ENCODE peak calls at places on chromosome 17, in eight cellular contexts. One of them, this sample, is unnamed.

GRCh38 chr17:48558731-48559608 is 14.1 kb upstream of the HOXB2 start:
- DNase-seq in HCT116: no peak
- DNase-seq in stimulated activated CD4-positive, alpha-beta T cell treated with anti-CD3 and anti-CD28 coated beads, Interleukin-15, amount 100 ng/mL, for 1 hour: no peak
- DNase-seq in stimulated activated CD8-positive, alpha-beta memory T cell treated with anti-CD3 and anti-CD28 coated beads, Interleukin-15, amount 100 ng/mL, for 24 hours: no peak
- DNase-seq in head of caudate nucleus: no peak
- DNase-seq in LHCN-M2: no peak
- DNase-seq in frontal cortex: no peak
- DNase-seq in tibial artery: no peak
- DNase-seq in this sample: no peak

GRCh38 chr17:63477471-63478440 is 895 bp downstream of the ACE start:
- DNase-seq in HCT116: no peak
- DNase-seq in stimulated activated CD4-positive, alpha-beta T cell treated with anti-CD3 and anti-CD28 coated beads, Interleukin-15, amount 100 ng/mL, for 1 hour: no peak
- DNase-seq in stimulated activated CD8-positive, alpha-beta memory T cell treated with anti-CD3 and anti-CD28 coated beads, Interleukin-15, amount 100 ng/mL, for 24 hours: no peak
- DNase-seq in head of caudate nucleus: no peak
- DNase-seq in LHCN-M2: no peak
- DNase-seq in frontal cortex: peak; percentile 46
- DNase-seq in tibial artery: no peak
- DNase-seq in this sample: no peak

GRCh38 chr17:58232707-58233156 is 5.7 kb upstream of the LPO start:
- DNase-seq in HCT116: no peak
- DNase-seq in stimulated activated CD4-positive, alpha-beta T cell treated with anti-CD3 and anti-CD28 coated beads, Interleukin-15, amount 100 ng/mL, for 1 hour: no peak
- DNase-seq in stimulated activated CD8-positive, alpha-beta memory T cell treated with anti-CD3 and anti-CD28 coated beads, Interleukin-15, amount 100 ng/mL, for 24 hours: no peak
- DNase-seq in head of caudate nucleus: peak; percentile 72
- DNase-seq in LHCN-M2: peak; percentile 22
- DNase-seq in frontal cortex: no peak
- DNase-seq in tibial artery: no peak
- DNase-seq in this sample: no peak

GRCh38 chr17:8436169-8436932 is 667 bp downstream of the NDEL1 start:
- DNase-seq in HCT116: peak; percentile 19
- DNase-seq in stimulated activated CD4-positive, alpha-beta T cell treated with anti-CD3 and anti-CD28 coated beads, Interleukin-15, amount 100 ng/mL, for 1 hour: peak; percentile 49
- DNase-seq in stimulated activated CD8-positive, alpha-beta memory T cell treated with anti-CD3 and anti-CD28 coated beads, Interleukin-15, amount 100 ng/mL, for 24 hours: peak; percentile 33
- DNase-seq in head of caudate nucleus: peak; percentile 51
- DNase-seq in LHCN-M2: peak; percentile 44
- DNase-seq in frontal cortex: peak; percentile 49
- DNase-seq in tibial artery: peak; percentile 54
- DNase-seq in this sample: no peak

GRCh38 chr17:32494621-32495346 is 8.0 kb downstream of the CDK5R1 start:
- DNase-seq in HCT116: no peak
- DNase-seq in stimulated activated CD4-positive, alpha-beta T cell treated with anti-CD3 and anti-CD28 coated beads, Interleukin-15, amount 100 ng/mL, for 1 hour: no peak
- DNase-seq in stimulated activated CD8-positive, alpha-beta memory T cell treated with anti-CD3 and anti-CD28 coated beads, Interleukin-15, amount 100 ng/mL, for 24 hours: no peak
- DNase-seq in head of caudate nucleus: peak; percentile 57
- DNase-seq in LHCN-M2: peak; percentile 60
- DNase-seq in frontal cortex: no peak
- DNase-seq in tibial artery: no peak
- DNase-seq in this sample: no peak

GRCh38 chr17:42409467-42410351 is 13.3 kb downstream of the CAVIN1 start:
- DNase-seq in HCT116: peak; percentile 69
- DNase-seq in stimulated activated CD4-positive, alpha-beta T cell treated with anti-CD3 and anti-CD28 coated beads, Interleukin-15, amount 100 ng/mL, for 1 hour: no peak
- DNase-seq in stimulated activated CD8-positive, alpha-beta memory T cell treated with anti-CD3 and anti-CD28 coated beads, Interleukin-15, amount 100 ng/mL, for 24 hours: no peak
- DNase-seq in head of caudate nucleus: no peak
- DNase-seq in LHCN-M2: peak; percentile 84
- DNase-seq in frontal cortex: no peak
- DNase-seq in tibial artery: peak; percentile 92
- DNase-seq in this sample: peak; percentile 71

GRCh38 chr17:53186004-53186403 is 636.7 kb upstream of the KIF2B start:
- DNase-seq in HCT116: no peak
- DNase-seq in stimulated activated CD4-positive, alpha-beta T cell treated with anti-CD3 and anti-CD28 coated beads, Interleukin-15, amount 100 ng/mL, for 1 hour: no peak
- DNase-seq in stimulated activated CD8-positive, alpha-beta memory T cell treated with anti-CD3 and anti-CD28 coated beads, Interleukin-15, amount 100 ng/mL, for 24 hours: no peak
- DNase-seq in head of caudate nucleus: no peak
- DNase-seq in LHCN-M2: no peak
- DNase-seq in frontal cortex: no peak
- DNase-seq in tibial artery: no peak
- DNase-seq in this sample: no peak

GRCh38 chr17:45284176-45285140 is 22.6 kb upstream of the SPATA32 start:
- DNase-seq in HCT116: no peak
- DNase-seq in stimulated activated CD4-positive, alpha-beta T cell treated with anti-CD3 and anti-CD28 coated beads, Interleukin-15, amount 100 ng/mL, for 1 hour: peak; percentile 40
- DNase-seq in stimulated activated CD8-positive, alpha-beta memory T cell treated with anti-CD3 and anti-CD28 coated beads, Interleukin-15, amount 100 ng/mL, for 24 hours: no peak
- DNase-seq in head of caudate nucleus: no peak
- DNase-seq in LHCN-M2: no peak
- DNase-seq in frontal cortex: no peak
- DNase-seq in tibial artery: no peak
- DNase-seq in this sample: no peak

GRCh38 chr17:40949406-40949805 is 12.0 kb upstream of the KRT23 start:
- DNase-seq in HCT116: no peak
- DNase-seq in stimulated activated CD4-positive, alpha-beta T cell treated with anti-CD3 and anti-CD28 coated beads, Interleukin-15, amount 100 ng/mL, for 1 hour: no peak
- DNase-seq in stimulated activated CD8-positive, alpha-beta memory T cell treated with anti-CD3 and anti-CD28 coated beads, Interleukin-15, amount 100 ng/mL, for 24 hours: no peak
- DNase-seq in head of caudate nucleus: no peak
- DNase-seq in LHCN-M2: no peak
- DNase-seq in frontal cortex: no peak
- DNase-seq in tibial artery: no peak
- DNase-seq in this sample: no peak

GRCh38 chr17:15273141-15273793 is 8.1 kb upstream of the PMP22 start:
- DNase-seq in HCT116: no peak
- DNase-seq in stimulated activated CD4-positive, alpha-beta T cell treated with anti-CD3 and anti-CD28 coated beads, Interleukin-15, amount 100 ng/mL, for 1 hour: no peak
- DNase-seq in stimulated activated CD8-positive, alpha-beta memory T cell treated with anti-CD3 and anti-CD28 coated beads, Interleukin-15, amount 100 ng/mL, for 24 hours: no peak
- DNase-seq in head of caudate nucleus: no peak
- DNase-seq in LHCN-M2: peak; percentile 96
- DNase-seq in frontal cortex: no peak
- DNase-seq in tibial artery: no peak
- DNase-seq in this sample: no peak

GRCh38 chr17:17781591-17782424 is 55.0 kb downstream of the SREBF1 start:
- DNase-seq in HCT116: no peak
- DNase-seq in stimulated activated CD4-positive, alpha-beta T cell treated with anti-CD3 and anti-CD28 coated beads, Interleukin-15, amount 100 ng/mL, for 1 hour: no peak
- DNase-seq in stimulated activated CD8-positive, alpha-beta memory T cell treated with anti-CD3 and anti-CD28 coated beads, Interleukin-15, amount 100 ng/mL, for 24 hours: no peak
- DNase-seq in head of caudate nucleus: peak; percentile 91
- DNase-seq in LHCN-M2: no peak
- DNase-seq in frontal cortex: peak; percentile 78
- DNase-seq in tibial artery: peak; percentile 57
- DNase-seq in this sample: no peak

GRCh38 chr17:5672815-5673430 is 88.6 kb upstream of the NLRP1 start:
- DNase-seq in HCT116: no peak
- DNase-seq in stimulated activated CD4-positive, alpha-beta T cell treated with anti-CD3 and anti-CD28 coated beads, Interleukin-15, amount 100 ng/mL, for 1 hour: no peak
- DNase-seq in stimulated activated CD8-positive, alpha-beta memory T cell treated with anti-CD3 and anti-CD28 coated beads, Interleukin-15, amount 100 ng/mL, for 24 hours: no peak
- DNase-seq in head of caudate nucleus: no peak
- DNase-seq in LHCN-M2: no peak
- DNase-seq in frontal cortex: no peak
- DNase-seq in tibial artery: no peak
- DNase-seq in this sample: no peak

GRCh38 chr17:57281887-57282653 is 25.7 kb downstream of the MSI2 start:
- DNase-seq in HCT116: no peak
- DNase-seq in stimulated activated CD4-positive, alpha-beta T cell treated with anti-CD3 and anti-CD28 coated beads, Interleukin-15, amount 100 ng/mL, for 1 hour: no peak
- DNase-seq in stimulated activated CD8-positive, alpha-beta memory T cell treated with anti-CD3 and anti-CD28 coated beads, Interleukin-15, amount 100 ng/mL, for 24 hours: no peak
- DNase-seq in head of caudate nucleus: no peak
- DNase-seq in LHCN-M2: no peak
- DNase-seq in frontal cortex: no peak
- DNase-seq in tibial artery: no peak
- DNase-seq in this sample: no peak

GRCh38 chr17:61587807-61588660 is 3.0 kb downstream of the NACA2 start:
- DNase-seq in HCT116: no peak
- DNase-seq in stimulated activated CD4-positive, alpha-beta T cell treated with anti-CD3 and anti-CD28 coated beads, Interleukin-15, amount 100 ng/mL, for 1 hour: no peak
- DNase-seq in stimulated activated CD8-positive, alpha-beta memory T cell treated with anti-CD3 and anti-CD28 coated beads, Interleukin-15, amount 100 ng/mL, for 24 hours: no peak
- DNase-seq in head of caudate nucleus: no peak
- DNase-seq in LHCN-M2: no peak
- DNase-seq in frontal cortex: no peak
- DNase-seq in tibial artery: no peak
- DNase-seq in this sample: no peak

GRCh38 chr17:82330322-82331239 is 3.0 kb downstream of the SECTM1 start:
- DNase-seq in HCT116: no peak
- DNase-seq in stimulated activated CD4-positive, alpha-beta T cell treated with anti-CD3 and anti-CD28 coated beads, Interleukin-15, amount 100 ng/mL, for 1 hour: no peak
- DNase-seq in stimulated activated CD8-positive, alpha-beta memory T cell treated with anti-CD3 and anti-CD28 coated beads, Interleukin-15, amount 100 ng/mL, for 24 hours: no peak
- DNase-seq in head of caudate nucleus: peak; percentile 17
- DNase-seq in LHCN-M2: peak; percentile 93
- DNase-seq in frontal cortex: peak; percentile 64
- DNase-seq in tibial artery: no peak
- DNase-seq in this sample: no peak

GRCh38 chr17:32755045-32755805 is 121.7 kb downstream of the MYO1D start:
- DNase-seq in HCT116: peak; percentile 52
- DNase-seq in stimulated activated CD4-positive, alpha-beta T cell treated with anti-CD3 and anti-CD28 coated beads, Interleukin-15, amount 100 ng/mL, for 1 hour: no peak
- DNase-seq in stimulated activated CD8-positive, alpha-beta memory T cell treated with anti-CD3 and anti-CD28 coated beads, Interleukin-15, amount 100 ng/mL, for 24 hours: no peak
- DNase-seq in head of caudate nucleus: peak; percentile 36
- DNase-seq in LHCN-M2: peak; percentile 74
- DNase-seq in frontal cortex: peak; percentile 41
- DNase-seq in tibial artery: no peak
- DNase-seq in this sample: peak; percentile 50

GRCh38 chr17:80720624-80721577 is 176.3 kb downstream of the RPTOR start:
- DNase-seq in HCT116: no peak
- DNase-seq in stimulated activated CD4-positive, alpha-beta T cell treated with anti-CD3 and anti-CD28 coated beads, Interleukin-15, amount 100 ng/mL, for 1 hour: peak; percentile 35
- DNase-seq in stimulated activated CD8-positive, alpha-beta memory T cell treated with anti-CD3 and anti-CD28 coated beads, Interleukin-15, amount 100 ng/mL, for 24 hours: no peak
- DNase-seq in head of caudate nucleus: no peak
- DNase-seq in LHCN-M2: no peak
- DNase-seq in frontal cortex: no peak
- DNase-seq in tibial artery: no peak
- DNase-seq in this sample: no peak

GRCh38 chr17:39597372-39598046 is 10.2 kb downstream of the NEUROD2 start:
- DNase-seq in HCT116: no peak
- DNase-seq in stimulated activated CD4-positive, alpha-beta T cell treated with anti-CD3 and anti-CD28 coated beads, Interleukin-15, amount 100 ng/mL, for 1 hour: no peak
- DNase-seq in stimulated activated CD8-positive, alpha-beta memory T cell treated with anti-CD3 and anti-CD28 coated beads, Interleukin-15, amount 100 ng/mL, for 24 hours: no peak
- DNase-seq in head of caudate nucleus: no peak
- DNase-seq in LHCN-M2: no peak
- DNase-seq in frontal cortex: no peak
- DNase-seq in tibial artery: no peak
- DNase-seq in this sample: no peak

GRCh38 chr17:34235389-34236028 is 19.6 kb upstream of the CCL2 start:
- DNase-seq in HCT116: no peak
- DNase-seq in stimulated activated CD4-positive, alpha-beta T cell treated with anti-CD3 and anti-CD28 coated beads, Interleukin-15, amount 100 ng/mL, for 1 hour: no peak
- DNase-seq in stimulated activated CD8-positive, alpha-beta memory T cell treated with anti-CD3 and anti-CD28 coated beads, Interleukin-15, amount 100 ng/mL, for 24 hours: no peak
- DNase-seq in head of caudate nucleus: no peak
- DNase-seq in LHCN-M2: no peak
- DNase-seq in frontal cortex: no peak
- DNase-seq in tibial artery: peak; percentile 68
- DNase-seq in this sample: peak; percentile 93

GRCh38 chr17:13395872-13396271 is 205.9 kb downstream of the HS3ST3A1 start:
- DNase-seq in HCT116: no peak
- DNase-seq in stimulated activated CD4-positive, alpha-beta T cell treated with anti-CD3 and anti-CD28 coated beads, Interleukin-15, amount 100 ng/mL, for 1 hour: no peak
- DNase-seq in stimulated activated CD8-positive, alpha-beta memory T cell treated with anti-CD3 and anti-CD28 coated beads, Interleukin-15, amount 100 ng/mL, for 24 hours: no peak
- DNase-seq in head of caudate nucleus: no peak
- DNase-seq in LHCN-M2: no peak
- DNase-seq in frontal cortex: no peak
- DNase-seq in tibial artery: no peak
- DNase-seq in this sample: no peak

GRCh38 chr17:66584927-66585326 is 250.0 kb upstream of the CACNG5 start:
- DNase-seq in HCT116: no peak
- DNase-seq in stimulated activated CD4-positive, alpha-beta T cell treated with anti-CD3 and anti-CD28 coated beads, Interleukin-15, amount 100 ng/mL, for 1 hour: no peak
- DNase-seq in stimulated activated CD8-positive, alpha-beta memory T cell treated with anti-CD3 and anti-CD28 coated beads, Interleukin-15, amount 100 ng/mL, for 24 hours: no peak
- DNase-seq in head of caudate nucleus: no peak
- DNase-seq in LHCN-M2: no peak
- DNase-seq in frontal cortex: no peak
- DNase-seq in tibial artery: no peak
- DNase-seq in this sample: no peak

This sample was measured in pulmonary artery endothelial cell.